ENCODE peak calls at places on chromosomes 2 and 18, in seven cellular contexts. S is GM12878, A is HCT116, K is H1, G is A549, O is K562, Z is SK-N-SH. M is an unnamed sample.

GRCh38 chr2:1717129-1717528 is 27.2 kb downstream of the PXDN start:
- DNase-seq in O (no peak), K (no peak), S (no peak), G (no peak), Z (peak), A (no peak), M (no peak)

GRCh38 chr18:6881034-6881800 is 151.7 kb downstream of the ARHGAP28 start:
- DNase-seq in Z (no peak), K (no peak), S (no peak), G (no peak), O (no peak), A (no peak), M (no peak)

GRCh38 chr2:218138047-218138446 is 12.2 kb downstream of the CXCR2 start:
- DNase-seq in G (no peak), O (no peak), A (no peak), Z (no peak), S (no peak), K (no peak), M (no peak)

GRCh38 chr2:156321243-156321904 is 11.1 kb downstream of the NR4A2 start:
- DNase-seq in A (no peak), Z (peak), G (no peak), K (no peak), O (no peak), S (no peak), M (no peak)

GRCh38 chr18:35203001-35203553 is 37.8 kb upstream of the ZNF397 start:
- DNase-seq in S (no peak), K (no peak), A (no peak), Z (no peak), G (no peak), O (no peak), M (no peak)

GRCh38 chr2:120771556-120772208 is 36.0 kb downstream of the GLI2 start:
- DNase-seq in A (no peak), K (no peak), G (peak), Z (no peak), O (no peak), S (no peak), M (peak)

GRCh38 chr2:200677721-200678532 is 92.1 kb downstream of the AOX1 start:
- DNase-seq in O (no peak), A (no peak), Z (no peak), S (no peak), G (no peak), K (no peak), M (no peak)

GRCh38 chr2:230749111-230749510 is 36.5 kb downstream of the CAB39 start:
- DNase-seq in K (no peak), O (no peak), G (no peak), Z (no peak), A (no peak), S (no peak), M (no peak)

GRCh38 chr2:169853041-169853668 is 25.9 kb downstream of the UBR3 start:
- DNase-seq in G (no peak), Z (no peak), O (no peak), K (no peak), S (no peak), A (no peak), M (no peak)

GRCh38 chr2:128500136-128500800 is 181.6 kb upstream of the HS6ST1 start:
- DNase-seq in A (no peak), O (no peak), S (no peak), G (no peak), Z (no peak), K (peak), M (peak)

GRCh38 chr2:8615252-8616083 is 66.4 kb upstream of the ID2 start:
- DNase-seq in S (no peak), K (no peak), O (peak), A (no peak), Z (no peak), G (no peak), M (no peak)

GRCh38 chr2:238486123-238486848 is 59.6 kb downstream of the ASB1 start:
- DNase-seq in O (no peak), G (no peak), A (no peak), S (no peak), K (no peak), Z (no peak), M (no peak)

GRCh38 chr2:195861821-195862220 is 204.8 kb downstream of the SLC39A10 start:
- DNase-seq in Z (no peak), O (no peak), S (no peak), A (no peak), K (no peak), G (no peak), M (no peak)

GRCh38 chr2:25251461-25252273 is 83.3 kb upstream of the POMC start:
- DNase-seq in K (peak), G (peak), O (peak), A (no peak), S (no peak), Z (peak), M (peak)

GRCh38 chr2:34848132-34848531 is 1249.0 kb upstream of the FAM98A start:
- DNase-seq in O (no peak), G (no peak), K (no peak), S (no peak), A (no peak), Z (no peak), M (no peak)

GRCh38 chr2:100350661-100351185 is 28.4 kb upstream of the LONRF2 start:
- DNase-seq in K (no peak), Z (no peak), G (no peak), S (no peak), O (no peak), A (no peak), M (no peak)

GRCh38 chr2:226130192-226130591 is 669.4 kb downstream of the IRS1 start:
- DNase-seq in K (no peak), G (no peak), S (no peak), O (no peak), A (no peak), Z (no peak), M (peak)

GRCh38 chr2:164934790-164935466 is 20.4 kb downstream of the SLC38A11 start:
- DNase-seq in Z (no peak), G (no peak), A (no peak), K (no peak), S (no peak), O (no peak), M (no peak)

GRCh38 chr2:147843421-147843863 is 1.4 kb upstream of the ACVR2A start:
- DNase-seq in S (no peak), A (no peak), Z (no peak), O (no peak), K (no peak), G (no peak), M (no peak)

GRCh38 chr2:164785447-164785846 is 56.2 kb downstream of the COBLL1 start:
- DNase-seq in G (no peak), Z (no peak), O (no peak), A (no peak), S (no peak), K (no peak), M (no peak)

GRCh38 chr2:98823196-98824166 is 92.5 kb upstream of the MGAT4A start:
- DNase-seq in O (no peak), A (no peak), S (no peak), Z (peak), G (no peak), K (no peak), M (no peak)

GRCh38 chr2:128347701-128348504 is 29.2 kb upstream of the HS6ST1 start:
- DNase-seq in O (no peak), K (no peak), A (no peak), G (no peak), S (no peak), Z (peak), M (no peak)

GRCh38 chr2:163466583-163466982 is 269.2 kb downstream of the FIGN start:
- DNase-seq in K (no peak), Z (no peak), S (no peak), A (no peak), O (no peak), G (no peak), M (peak)

GRCh38 chr2:235659767-235660322 is 166.0 kb downstream of the AGAP1 start:
- DNase-seq in O (no peak), G (no peak), S (no peak), K (no peak), A (no peak), Z (no peak), M (peak)

GRCh38 chr18:80068571-80069272 is 34.5 kb downstream of the RBFA start:
- DNase-seq in Z (no peak), K (peak), A (no peak), G (no peak), O (no peak), S (no peak), M (no peak)

GRCh38 chr18:46324556-46324955 is 220.4 kb downstream of the HAUS1 start:
- DNase-seq in A (peak), Z (peak), G (peak), S (no peak), K (no peak), O (peak), M (peak)

GRCh38 chr18:24212939-24213338 is 74.1 kb downstream of the CABYR start:
- DNase-seq in A (peak), K (no peak), S (no peak), Z (no peak), G (no peak), O (no peak), M (no peak)

GRCh38 chr18:46917808-46918600 is 602 bp downstream of the KATNAL2 start:
- DNase-seq in S (no peak), Z (no peak), A (no peak), O (peak), K (peak), G (no peak), M (peak)

GRCh38 chr2:155266109-155266508 is 567.6 kb downstream of the KCNJ3 start:
- DNase-seq in S (no peak), A (no peak), K (no peak), G (no peak), Z (no peak), O (no peak), M (no peak)

DNA sequence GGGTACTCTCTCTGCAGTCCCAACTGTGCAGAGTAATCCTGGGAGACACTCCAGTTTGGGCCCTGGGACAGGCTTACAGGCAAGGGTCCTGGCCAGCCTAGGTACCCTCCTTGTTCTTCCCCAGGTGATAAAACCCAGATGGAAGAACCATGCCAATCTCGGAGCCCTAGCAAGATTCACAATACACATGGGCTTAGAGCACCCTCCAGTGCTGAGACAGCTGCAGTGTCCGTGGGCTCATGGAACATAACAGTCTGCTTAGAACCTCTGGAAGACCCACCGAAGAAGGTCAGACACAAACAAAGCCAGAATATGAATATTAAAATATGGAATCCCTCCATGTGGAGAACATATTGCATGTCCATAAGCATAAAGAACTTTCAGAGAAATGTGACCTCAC is 568.1 kb downstream of the KCNJ3 start:
- DNase-seq in K (no peak), A (no peak), Z (no peak), S (no peak), O (no peak), G (no peak), M (peak)
- TF ChIP-seq MAX in K (no peak), A (no peak), Z (no peak), S (no peak), O (no peak), G (no peak), M (no peak)

DNA sequence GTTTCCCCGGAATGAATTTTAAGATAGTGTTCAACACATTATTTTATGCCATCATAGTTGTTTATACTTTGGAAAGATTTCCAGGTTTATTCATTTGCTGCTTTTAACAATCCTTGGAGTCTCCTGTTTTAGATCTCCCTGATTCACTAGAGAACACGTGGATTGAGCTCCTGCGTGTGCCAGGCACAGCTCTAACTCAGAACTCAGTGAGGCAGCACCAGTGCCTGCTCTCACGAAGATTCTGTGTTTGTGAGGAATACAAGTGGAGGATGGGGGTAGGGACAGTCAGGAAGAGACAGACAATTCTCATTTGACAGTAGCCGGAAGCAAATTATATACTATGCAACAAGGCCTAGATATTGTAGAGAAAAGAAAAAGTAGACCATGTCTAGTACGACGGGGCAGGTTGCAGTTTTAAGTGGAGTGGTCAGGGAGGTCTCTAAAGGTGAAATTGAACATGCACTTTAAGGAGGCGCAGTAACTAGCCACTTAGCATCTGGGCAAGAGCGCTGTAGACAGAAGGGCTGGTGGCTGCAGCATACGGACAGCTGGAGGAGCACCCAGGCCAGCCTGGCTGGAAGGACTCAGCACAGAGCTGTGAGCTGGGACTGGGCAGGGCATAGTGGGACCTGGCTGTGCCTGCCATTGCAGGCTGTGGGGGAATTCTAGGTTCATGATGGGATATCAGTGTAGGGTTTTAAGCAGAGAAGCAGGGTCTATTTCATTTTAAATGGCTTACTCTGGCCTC is 24.3 kb downstream of the RNF144A start:
- DNase-seq in S (no peak), G (no peak), Z (no peak), K (no peak), O (no peak), A (no peak), M (no peak)
- TF ChIP-seq CTCF in S (no peak), G (no peak), Z (no peak), K (no peak), O (no peak), A (no peak), M (no peak)

DNA sequence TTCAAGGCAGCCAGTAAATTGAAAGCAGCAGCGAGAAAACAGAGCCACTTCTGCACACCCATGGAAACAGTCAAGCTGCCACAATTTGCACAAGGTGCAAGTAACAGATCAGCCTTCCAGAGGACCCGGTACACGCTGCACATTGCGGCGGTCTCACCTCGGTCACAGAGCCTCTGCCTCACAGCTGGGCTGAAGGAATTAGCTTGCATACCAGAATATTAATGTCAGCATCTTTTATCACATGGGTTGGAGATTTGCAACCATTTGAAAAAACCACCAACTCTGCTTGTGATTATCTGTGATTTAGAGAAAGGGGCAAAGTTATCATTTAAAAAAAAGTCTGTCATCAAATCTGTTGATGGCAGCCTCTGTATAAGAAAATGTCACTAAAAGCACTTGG is 330.5 kb upstream of the TCF4 start:
- DNase-seq in S (no peak), O (no peak), G (no peak), K (no peak), A (no peak), Z (no peak), M (no peak)
- TF ChIP-seq MAX in S (no peak), O (no peak), G (no peak), K (no peak), A (no peak), Z (no peak), M (no peak)

DNA sequence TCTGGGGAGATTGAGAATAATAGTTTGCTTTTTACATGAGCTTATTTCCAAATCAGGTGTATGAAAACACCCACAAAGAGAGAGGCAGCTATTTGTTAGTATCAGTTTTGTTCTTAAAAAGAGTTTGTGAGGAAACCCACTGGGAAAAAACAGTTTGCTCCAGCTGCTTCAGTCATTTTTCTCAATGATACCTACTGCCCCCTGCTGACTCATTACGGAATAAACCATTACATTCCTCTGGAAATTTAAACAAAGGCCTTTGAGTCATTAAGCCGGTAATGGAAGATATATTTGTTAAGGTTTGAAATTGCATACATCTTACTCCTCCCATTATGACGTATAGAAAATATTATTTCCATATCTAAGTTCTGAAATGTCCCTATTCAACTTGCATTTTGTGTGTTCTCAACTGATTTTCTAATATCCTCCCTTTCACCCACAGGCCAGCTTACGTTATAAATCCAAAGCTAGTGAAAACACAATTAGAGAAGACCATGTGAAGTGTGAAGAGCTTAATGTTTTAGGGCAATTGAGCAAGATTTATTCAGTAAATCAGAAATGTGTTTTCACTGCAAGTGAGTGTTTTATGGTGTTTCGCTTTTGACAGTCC is 761.6 kb downstream of the DSC3 start:
- DNase-seq in Z (peak), G (no peak), A (peak), O (peak), S (no peak), K (no peak), M (peak)
- TF ChIP-seq CTCF in Z (peak), G (peak), A (peak), O (no peak), S (peak), K (peak), M (peak)

GRCh38 chr18:57844319-57844718 is 41.2 kb upstream of the ATP8B1 start:
- DNase-seq in S (no peak), A (no peak), Z (no peak), K (no peak), O (no peak), G (no peak), M (no peak)

GRCh38 chr18:57846258-57846657 is 43.1 kb upstream of the ATP8B1 start:
- DNase-seq in S (no peak), Z (no peak), K (no peak), G (peak), A (peak), O (peak), M (no peak)

GRCh38 chr18:57841568-57841967 is 38.5 kb upstream of the ATP8B1 start:
- DNase-seq in O (no peak), S (peak), K (no peak), A (no peak), Z (no peak), G (no peak), M (no peak)

GRCh38 chr18:57845468-57846103 is 42.5 kb upstream of the ATP8B1 start:
- DNase-seq in S (no peak), A (no peak), O (no peak), Z (no peak), K (no peak), G (no peak), M (no peak)

DNA sequence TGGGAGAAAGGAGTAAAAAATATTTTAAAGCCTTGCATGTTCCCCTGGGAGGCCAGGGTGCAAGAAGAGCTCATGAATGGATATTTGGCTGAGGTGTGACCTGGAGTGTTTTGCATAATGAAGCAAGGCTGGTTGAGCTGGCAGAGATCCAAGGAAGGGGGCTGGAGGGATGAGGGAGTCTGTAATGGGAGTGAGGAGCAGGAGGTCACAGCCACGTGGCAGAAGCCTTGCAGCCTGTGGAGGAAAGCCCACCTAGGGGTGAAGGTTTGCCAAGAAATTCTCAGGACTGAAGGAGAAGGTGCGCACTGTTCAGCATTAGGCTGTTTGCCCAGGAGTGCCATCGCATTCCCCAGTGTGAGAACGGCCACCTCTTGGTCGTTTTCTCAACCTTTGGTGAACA is 40.3 kb upstream of the ATP8B1 start:
- DNase-seq in Z (no peak), G (no peak), A (no peak), K (no peak), O (no peak), S (no peak), M (no peak)
- TF ChIP-seq MAX in Z (no peak), G (no peak), A (no peak), K (no peak), O (no peak), S (no peak), M (no peak)

DNA sequence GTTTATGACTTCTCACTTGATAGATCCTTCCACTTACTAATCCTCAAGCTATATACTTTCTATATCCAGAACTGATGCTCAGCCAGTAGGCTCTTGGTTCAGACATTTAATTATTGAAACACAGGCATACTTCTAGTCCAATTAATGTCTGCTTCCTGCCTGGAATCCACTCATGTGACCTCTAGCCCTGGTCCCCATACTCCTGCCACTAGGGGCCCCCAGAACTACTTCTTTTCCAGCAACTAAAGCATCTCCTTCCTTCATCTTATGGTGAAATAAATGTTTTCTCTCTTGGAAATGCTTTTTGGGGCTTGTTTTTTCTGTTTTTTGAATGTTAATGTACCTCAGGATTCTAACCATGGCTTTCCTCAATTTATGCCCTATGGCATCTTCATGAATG is 527.6 kb downstream of the SATB2 start:
- DNase-seq in K (no peak), Z (no peak), O (no peak), S (no peak), A (no peak), G (no peak), M (peak)
- TF ChIP-seq CTCF in K (peak), Z (no peak), O (no peak), S (no peak), A (peak), G (no peak), M (peak)

GRCh38 chr2:222708274-222708710 is 36.8 kb downstream of the MOGAT1 start:
- DNase-seq in G (peak), K (peak), A (peak), S (no peak), Z (peak), O (peak), M (peak)

GRCh38 chr2:222709191-222709891 is 37.9 kb downstream of the MOGAT1 start:
- DNase-seq in S (no peak), Z (no peak), O (peak), A (peak), G (peak), K (peak), M (peak)

GRCh38 chr2:222706616-222707015 is 35.2 kb downstream of the MOGAT1 start:
- DNase-seq in K (no peak), Z (no peak), O (no peak), G (no peak), S (no peak), A (no peak), M (no peak)

GRCh38 chr2:222707102-222707688 is 35.7 kb downstream of the MOGAT1 start:
- DNase-seq in G (no peak), O (no peak), A (no peak), K (no peak), S (no peak), Z (no peak), M (no peak)

GRCh38 chr2:222707689-222708273 is 36.3 kb downstream of the MOGAT1 start:
- DNase-seq in Z (no peak), K (no peak), A (no peak), S (no peak), O (no peak), G (no peak), M (peak)
- TF ChIP-seq MAX in Z (no peak), K (no peak), A (no peak), S (no peak), O (no peak), G (no peak), M (no peak)

M was measured in NB4.